ENCODE peak calls at places on chromosomes 3 and 15, in ten cellular contexts. One of them, this sample, is unnamed.

GRCh38 chr3:50364573-50365079 is 5.3 kb upstream of the TMEM115 start:
- DNase-seq in dorsolateral prefrontal cortex: no peak
- DNase-seq in brain microvascular endothelial cell: no peak
- DNase-seq in Caco-2: no peak
- DNase-seq in trophoblast cell: no peak
- DNase-seq in mucosa of descending colon: peak; percentile 79
- DNase-seq in PC-3: no peak
- DNase-seq in psoas muscle: peak; percentile 63
- DNase-seq in retinal pigment epithelial cell: no peak
- DNase-seq in hepatocyte: peak; percentile 58
- DNase-seq in this sample: no peak

GRCh38 chr15:41941644-41942415 is 30.5 kb downstream of the EHD4 start:
- DNase-seq in dorsolateral prefrontal cortex: no peak
- DNase-seq in brain microvascular endothelial cell: no peak
- DNase-seq in Caco-2: no peak
- DNase-seq in trophoblast cell: no peak
- DNase-seq in mucosa of descending colon: no peak
- DNase-seq in PC-3: no peak
- DNase-seq in psoas muscle: no peak
- DNase-seq in retinal pigment epithelial cell: no peak
- DNase-seq in hepatocyte: no peak
- DNase-seq in this sample: no peak

GRCh38 chr3:62355703-62356102 is 17.6 kb downstream of the FEZF2 start:
- DNase-seq in dorsolateral prefrontal cortex: no peak
- DNase-seq in brain microvascular endothelial cell: no peak
- DNase-seq in Caco-2: no peak
- DNase-seq in trophoblast cell: no peak
- DNase-seq in mucosa of descending colon: no peak
- DNase-seq in PC-3: no peak
- DNase-seq in psoas muscle: no peak
- DNase-seq in retinal pigment epithelial cell: no peak
- DNase-seq in hepatocyte: no peak
- DNase-seq in this sample: no peak

GRCh38 chr3:186589115-186589514 is 18.6 kb downstream of the DNAJB11 start:
- DNase-seq in dorsolateral prefrontal cortex: no peak
- DNase-seq in brain microvascular endothelial cell: no peak
- DNase-seq in Caco-2: no peak
- DNase-seq in trophoblast cell: peak; percentile 43
- DNase-seq in mucosa of descending colon: no peak
- DNase-seq in PC-3: no peak
- DNase-seq in psoas muscle: no peak
- DNase-seq in retinal pigment epithelial cell: no peak
- DNase-seq in hepatocyte: no peak
- DNase-seq in this sample: no peak

GRCh38 chr3:42119558-42120355 is 28.6 kb downstream of the TRAK1 start:
- DNase-seq in dorsolateral prefrontal cortex: no peak
- DNase-seq in brain microvascular endothelial cell: no peak
- DNase-seq in Caco-2: no peak
- DNase-seq in trophoblast cell: no peak
- DNase-seq in mucosa of descending colon: no peak
- DNase-seq in PC-3: no peak
- DNase-seq in psoas muscle: no peak
- DNase-seq in retinal pigment epithelial cell: no peak
- DNase-seq in hepatocyte: no peak
- DNase-seq in this sample: no peak

GRCh38 chr15:59616390-59616789 is 4.8 kb downstream of the GCNT3 start:
- DNase-seq in dorsolateral prefrontal cortex: no peak
- DNase-seq in brain microvascular endothelial cell: no peak
- DNase-seq in Caco-2: peak; percentile 46
- DNase-seq in trophoblast cell: no peak
- DNase-seq in mucosa of descending colon: no peak
- DNase-seq in PC-3: peak; percentile 32
- DNase-seq in psoas muscle: no peak
- DNase-seq in retinal pigment epithelial cell: no peak
- DNase-seq in hepatocyte: peak; percentile 43
- DNase-seq in this sample: no peak

GRCh38 chr3:45992133-45992729 is 3.4 kb downstream of the FYCO1 start:
- DNase-seq in dorsolateral prefrontal cortex: no peak
- DNase-seq in brain microvascular endothelial cell: no peak
- DNase-seq in Caco-2: no peak
- DNase-seq in trophoblast cell: no peak
- DNase-seq in mucosa of descending colon: no peak
- DNase-seq in PC-3: no peak
- DNase-seq in psoas muscle: no peak
- DNase-seq in retinal pigment epithelial cell: no peak
- DNase-seq in hepatocyte: no peak
- DNase-seq in this sample: no peak

GRCh38 chr3:73511555-73511954 is 113.2 kb downstream of the PDZRN3 start:
- DNase-seq in dorsolateral prefrontal cortex: no peak
- DNase-seq in brain microvascular endothelial cell: no peak
- DNase-seq in Caco-2: no peak
- DNase-seq in trophoblast cell: no peak
- DNase-seq in mucosa of descending colon: no peak
- DNase-seq in PC-3: no peak
- DNase-seq in psoas muscle: no peak
- DNase-seq in retinal pigment epithelial cell: no peak
- DNase-seq in hepatocyte: no peak
- DNase-seq in this sample: no peak

GRCh38 chr3:156509209-156510174 is 45.4 kb downstream of the SSR3 start:
- DNase-seq in dorsolateral prefrontal cortex: no peak
- DNase-seq in brain microvascular endothelial cell: peak; percentile 51
- DNase-seq in Caco-2: no peak
- DNase-seq in trophoblast cell: no peak
- DNase-seq in mucosa of descending colon: no peak
- DNase-seq in PC-3: peak; percentile 86
- DNase-seq in psoas muscle: no peak
- DNase-seq in retinal pigment epithelial cell: peak; percentile 27
- DNase-seq in hepatocyte: peak; percentile 75
- DNase-seq in this sample: peak; percentile 63

GRCh38 chr3:197024881-197025735 is 4.5 kb downstream of the MELTF start:
- DNase-seq in dorsolateral prefrontal cortex: no peak
- DNase-seq in brain microvascular endothelial cell: no peak
- DNase-seq in Caco-2: peak; percentile 21
- DNase-seq in trophoblast cell: no peak
- DNase-seq in mucosa of descending colon: no peak
- DNase-seq in PC-3: no peak
- DNase-seq in psoas muscle: no peak
- DNase-seq in retinal pigment epithelial cell: no peak
- DNase-seq in hepatocyte: peak; percentile 3
- DNase-seq in this sample: no peak

DNA sequence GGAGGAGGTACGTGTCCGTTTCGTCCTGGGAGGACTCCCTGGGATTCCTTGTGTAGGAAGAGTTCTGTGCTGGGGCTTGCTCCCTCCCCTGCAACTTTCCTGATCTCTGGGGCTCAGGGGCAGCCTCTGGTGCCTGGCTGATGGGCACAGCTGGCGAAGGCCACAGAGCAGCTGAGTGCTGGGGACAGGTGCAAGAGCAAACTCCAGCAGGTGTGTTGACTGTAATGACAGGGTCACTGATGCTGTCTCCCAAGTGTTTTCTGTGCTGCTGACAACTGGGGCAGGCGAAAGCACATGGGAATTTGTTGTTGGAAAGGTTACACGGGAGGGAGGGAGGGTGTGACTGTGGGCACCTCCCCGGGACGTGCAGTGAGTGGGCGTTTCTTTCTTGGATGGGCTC is 21.6 kb downstream of the CPN2 start:
- DNase-seq in dorsolateral prefrontal cortex: no peak
- DNase-seq in brain microvascular endothelial cell: no peak
- DNase-seq in Caco-2: no peak
- DNase-seq in trophoblast cell: no peak
- DNase-seq in mucosa of descending colon: no peak
- DNase-seq in PC-3: no peak
- DNase-seq in psoas muscle: no peak
- DNase-seq in retinal pigment epithelial cell: no peak
- DNase-seq in hepatocyte: no peak
- DNase-seq in this sample: no peak
- H3K4me3 ChIP-seq in dorsolateral prefrontal cortex: no peak overlapping the region
- H3K4me3 ChIP-seq in brain microvascular endothelial cell: no peak overlapping the region
- H3K4me3 ChIP-seq in Caco-2: no peak overlapping the region
- H3K4me3 ChIP-seq in trophoblast cell: no peak overlapping the region
- H3K4me3 ChIP-seq in mucosa of descending colon: no peak overlapping the region
- H3K4me3 ChIP-seq in PC-3: no peak overlapping the region
- H3K4me3 ChIP-seq in psoas muscle: no peak overlapping the region
- H3K4me3 ChIP-seq in retinal pigment epithelial cell: no peak overlapping the region
- H3K4me3 ChIP-seq in hepatocyte: no peak overlapping the region
- H3K4me3 ChIP-seq in this sample: no peak overlapping the region

GRCh38 chr3:116423365-116423764 is 21.9 kb downstream of the LSAMP start:
- DNase-seq in dorsolateral prefrontal cortex: no peak
- DNase-seq in brain microvascular endothelial cell: no peak
- DNase-seq in Caco-2: no peak
- DNase-seq in trophoblast cell: no peak
- DNase-seq in mucosa of descending colon: no peak
- DNase-seq in PC-3: no peak
- DNase-seq in psoas muscle: no peak
- DNase-seq in retinal pigment epithelial cell: no peak
- DNase-seq in hepatocyte: no peak
- DNase-seq in this sample: no peak
- H3K4me3 ChIP-seq in dorsolateral prefrontal cortex: peak overlapping the region; percentile 36
- H3K4me3 ChIP-seq in brain microvascular endothelial cell: no peak overlapping the region
- H3K4me3 ChIP-seq in Caco-2: no peak overlapping the region
- H3K4me3 ChIP-seq in trophoblast cell: no peak overlapping the region
- H3K4me3 ChIP-seq in mucosa of descending colon: no peak overlapping the region
- H3K4me3 ChIP-seq in PC-3: no peak overlapping the region
- H3K4me3 ChIP-seq in psoas muscle: no peak overlapping the region
- H3K4me3 ChIP-seq in retinal pigment epithelial cell: no peak overlapping the region
- H3K4me3 ChIP-seq in hepatocyte: no peak overlapping the region
- H3K4me3 ChIP-seq in this sample: no peak overlapping the region

DNA sequence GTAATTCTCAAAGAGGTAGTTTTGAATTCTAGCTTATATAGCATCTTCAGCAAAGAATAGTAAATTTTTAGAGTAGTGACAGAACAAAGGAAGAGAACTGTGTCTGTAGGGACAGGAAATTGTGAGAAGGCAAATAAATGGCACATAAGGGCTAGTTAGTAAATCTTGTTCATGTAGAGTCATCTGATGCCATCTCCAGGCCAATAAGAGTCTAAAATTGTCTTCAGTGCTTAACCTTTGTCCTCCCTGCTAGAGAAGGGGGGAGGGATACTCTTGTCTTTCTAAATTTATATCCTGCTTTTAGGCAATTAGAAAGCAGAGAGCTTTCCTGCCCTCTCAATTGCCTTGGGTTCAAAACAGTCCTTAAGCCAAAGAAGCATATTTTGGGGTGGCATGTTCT is 87.0 kb upstream of the DNAJC19 start:
- DNase-seq in dorsolateral prefrontal cortex: no peak
- DNase-seq in brain microvascular endothelial cell: no peak
- DNase-seq in Caco-2: no peak
- DNase-seq in trophoblast cell: no peak
- DNase-seq in mucosa of descending colon: no peak
- DNase-seq in PC-3: no peak
- DNase-seq in psoas muscle: no peak
- DNase-seq in retinal pigment epithelial cell: no peak
- DNase-seq in hepatocyte: no peak
- DNase-seq in this sample: no peak
- H3K4me3 ChIP-seq in dorsolateral prefrontal cortex: no peak overlapping the region
- H3K4me3 ChIP-seq in brain microvascular endothelial cell: no peak overlapping the region
- H3K4me3 ChIP-seq in Caco-2: no peak overlapping the region
- H3K4me3 ChIP-seq in trophoblast cell: no peak overlapping the region
- H3K4me3 ChIP-seq in mucosa of descending colon: no peak overlapping the region
- H3K4me3 ChIP-seq in PC-3: no peak overlapping the region
- H3K4me3 ChIP-seq in psoas muscle: no peak overlapping the region
- H3K4me3 ChIP-seq in retinal pigment epithelial cell: no peak overlapping the region
- H3K4me3 ChIP-seq in hepatocyte: no peak overlapping the region
- H3K4me3 ChIP-seq in this sample: no peak overlapping the region

GRCh38 chr15:64699767-64700388 is 75.5 kb downstream of the RBPMS2 start:
- DNase-seq in dorsolateral prefrontal cortex: no peak
- DNase-seq in brain microvascular endothelial cell: no peak
- DNase-seq in Caco-2: peak; percentile 49
- DNase-seq in trophoblast cell: peak; percentile 7
- DNase-seq in mucosa of descending colon: no peak
- DNase-seq in PC-3: no peak
- DNase-seq in psoas muscle: peak; percentile 76
- DNase-seq in retinal pigment epithelial cell: no peak
- DNase-seq in hepatocyte: peak; percentile 62
- DNase-seq in this sample: no peak

GRCh38 chr15:64701051-64701450 is 74.3 kb downstream of the RBPMS2 start:
- DNase-seq in dorsolateral prefrontal cortex: no peak
- DNase-seq in brain microvascular endothelial cell: no peak
- DNase-seq in Caco-2: no peak
- DNase-seq in trophoblast cell: no peak
- DNase-seq in mucosa of descending colon: no peak
- DNase-seq in PC-3: no peak
- DNase-seq in psoas muscle: no peak
- DNase-seq in retinal pigment epithelial cell: no peak
- DNase-seq in hepatocyte: no peak
- DNase-seq in this sample: no peak

GRCh38 chr15:64702816-64703631 is 72.4 kb downstream of the RBPMS2 start:
- DNase-seq in dorsolateral prefrontal cortex: peak; percentile 97
- DNase-seq in brain microvascular endothelial cell: peak; percentile 92
- DNase-seq in Caco-2: peak; percentile 97
- DNase-seq in trophoblast cell: peak; percentile 84
- DNase-seq in mucosa of descending colon: peak; percentile 98
- DNase-seq in PC-3: peak; percentile 82
- DNase-seq in psoas muscle: peak; percentile 99
- DNase-seq in retinal pigment epithelial cell: peak; percentile 56
- DNase-seq in hepatocyte: peak; percentile 98
- DNase-seq in this sample: peak; percentile 70

GRCh38 chr15:64703632-64703959 is 71.8 kb downstream of the RBPMS2 start:
- DNase-seq in dorsolateral prefrontal cortex: no peak
- DNase-seq in brain microvascular endothelial cell: no peak
- DNase-seq in Caco-2: no peak
- DNase-seq in trophoblast cell: no peak
- DNase-seq in mucosa of descending colon: no peak
- DNase-seq in PC-3: no peak
- DNase-seq in psoas muscle: no peak
- DNase-seq in retinal pigment epithelial cell: no peak
- DNase-seq in hepatocyte: no peak
- DNase-seq in this sample: no peak

DNA sequence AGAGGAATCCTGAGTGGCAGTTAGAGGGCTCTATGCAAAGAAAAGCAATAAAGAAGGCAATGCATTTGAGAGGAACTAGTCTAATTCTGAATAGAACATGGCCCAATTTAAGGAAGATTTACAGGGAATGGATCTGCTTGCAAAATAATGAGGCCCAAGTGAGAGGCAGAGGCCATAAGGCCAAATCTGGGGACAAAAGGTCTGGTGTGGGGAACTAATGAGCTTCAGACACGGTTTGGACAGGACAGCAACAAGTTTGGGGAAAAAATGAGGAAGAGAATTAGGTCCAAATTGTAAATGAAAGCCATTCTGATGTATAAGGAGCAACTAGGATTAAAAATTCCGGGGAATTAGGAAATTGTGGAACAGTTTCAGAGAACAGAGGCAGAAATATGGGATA is 73.9 kb downstream of the RBPMS2 start:
- DNase-seq in dorsolateral prefrontal cortex: no peak
- DNase-seq in brain microvascular endothelial cell: no peak
- DNase-seq in Caco-2: no peak
- DNase-seq in trophoblast cell: no peak
- DNase-seq in mucosa of descending colon: no peak
- DNase-seq in PC-3: no peak
- DNase-seq in psoas muscle: no peak
- DNase-seq in retinal pigment epithelial cell: no peak
- DNase-seq in hepatocyte: no peak
- DNase-seq in this sample: no peak
- H3K4me3 ChIP-seq in dorsolateral prefrontal cortex: peak overlapping the region; percentile 84
- H3K4me3 ChIP-seq in brain microvascular endothelial cell: peak overlapping the region; percentile 84
- H3K4me3 ChIP-seq in Caco-2: no peak overlapping the region
- H3K4me3 ChIP-seq in trophoblast cell: no peak overlapping the region
- H3K4me3 ChIP-seq in mucosa of descending colon: no peak overlapping the region
- H3K4me3 ChIP-seq in PC-3: peak overlapping the region; percentile 93
- H3K4me3 ChIP-seq in psoas muscle: peak overlapping the region; percentile 85
- H3K4me3 ChIP-seq in retinal pigment epithelial cell: peak overlapping the region; percentile 88
- H3K4me3 ChIP-seq in hepatocyte: peak overlapping the region; percentile 80
- H3K4me3 ChIP-seq in this sample: peak overlapping the region; percentile 87